ENCODE peak calls at places on chromosomes 12 and 14, in five cellular contexts. J is activated CD4-positive, alpha-beta memory T cell treated with anti-CD3 and anti-CD28 coated beads, Interleukin-2, amount 10 ng/mL, durations not matched to agents 7 days and 5 days; R is fibroblast of the aortic adventitia; W is AG20443; D is lower lobe of right lung. H is an unnamed sample.

GRCh38 chr12:25648460-25648859 is 95.4 kb upstream of the LMNTD1 start:
- DNase-seq in R (peak; percentile 66), J (no peak), D (peak; percentile 48), W (peak; percentile 78), H (peak; percentile 91)

GRCh38 chr12:52673216-52673615 is 7.0 kb downstream of the KRT1 start:
- DNase-seq in J (no peak), W (no peak), D (no peak), R (no peak), H (no peak)

GRCh38 chr12:6538420-6539275 is 4.3 kb downstream of the GAPDH start:
- DNase-seq in W (no peak), J (no peak), D (no peak), R (peak; percentile 59), H (peak; percentile 56)

GRCh38 chr12:96395236-96395635 is 5.0 kb downstream of the CDK17 start:
- DNase-seq in D (no peak), R (no peak), W (no peak), J (no peak), H (no peak)

GRCh38 chr12:123041042-123041531 is 60.6 kb downstream of the ARL6IP4 start:
- DNase-seq in D (no peak), J (no peak), W (no peak), R (no peak), H (no peak)

GRCh38 chr12:60257063-60257462 is 661.2 kb downstream of the SLC16A7 start:
- DNase-seq in R (peak; percentile 88), D (no peak), W (peak; percentile 11), J (no peak), H (no peak)

GRCh38 chr14:59060841-59061240 is 127.6 kb upstream of the DAAM1 start:
- DNase-seq in W (no peak), R (peak; percentile 4), J (no peak), D (no peak), H (no peak)

GRCh38 chr14:98633380-98633779 is 638.6 kb downstream of the BCL11B start:
- DNase-seq in J (no peak), D (no peak), R (no peak), W (no peak), H (no peak)

GRCh38 chr12:31962076-31962475 is 2.9 kb downstream of the RESF1 start:
- DNase-seq in D (no peak), W (no peak), J (no peak), R (no peak), H (no peak)

GRCh38 chr12:34335819-34336262 is 313.5 kb downstream of the ALG10 start:
- DNase-seq in J (no peak), W (no peak), D (no peak), R (no peak), H (peak; percentile 58)

GRCh38 chr12:68237068-68237467 is 11.5 kb upstream of the IL26 start:
- DNase-seq in W (no peak), J (no peak), R (peak; percentile 66), D (no peak), H (no peak)

GRCh38 chr12:50354908-50355307 is 41.5 kb downstream of the FAM186A start:
- DNase-seq in W (no peak), D (no peak), J (no peak), R (no peak), H (no peak)

GRCh38 chr12:105499223-105499622 is 168.7 kb downstream of the C12orf75 start:
- DNase-seq in W (no peak), R (no peak), J (no peak), D (no peak), H (no peak)

GRCh38 chr12:130198026-130198662 is 35.9 kb downstream of the FZD10 start:
- DNase-seq in W (no peak), J (no peak), D (no peak), R (no peak), H (no peak)

GRCh38 chr14:34030864-34031263 is 80.0 kb upstream of the EGLN3 start:
- DNase-seq in J (no peak), D (no peak), R (peak; percentile 90), W (peak; percentile 49), H (peak; percentile 71)

GRCh38 chr12:572532-572899 is 90.7 kb downstream of the NINJ2 start:
- DNase-seq in W (no peak), R (no peak), J (peak; percentile 43), D (no peak), H (peak; percentile 30)

GRCh38 chr14:60650382-60650961 is 1.2 kb upstream of the SIX1 start:
- DNase-seq in J (no peak), D (no peak), R (peak; percentile 48), W (no peak), H (no peak)

GRCh38 chr14:52112336-52113018 is 43.6 kb upstream of the NID2 start:
- DNase-seq in W (no peak), J (no peak), R (peak; percentile 56), D (no peak), H (peak; percentile 33)

GRCh38 chr14:86153480-86153879 is 623.5 kb downstream of the FLRT2 start:
- DNase-seq in J (no peak), D (no peak), R (no peak), W (no peak), H (no peak)

GRCh38 chr12:22410497-22410896 is 76.0 kb upstream of the ST8SIA1 start:
- DNase-seq in W (no peak), J (no peak), R (no peak), D (no peak), H (no peak)

GRCh38 chr12:19224746-19225145 is 95.2 kb downstream of the PLEKHA5 start:
- DNase-seq in J (no peak), R (no peak), D (no peak), W (no peak), H (no peak)

GRCh38 chr12:80018119-80018518 is 81.2 kb upstream of the OTOGL start:
- DNase-seq in R (no peak), J (no peak), D (no peak), W (no peak), H (no peak)

GRCh38 chr14:78974691-78975090 is 804.5 kb downstream of the NRXN3 start:
- DNase-seq in J (no peak), D (no peak), W (no peak), R (peak; percentile 59), H (no peak)